ENCODE peak calls at places on chromosomes 12 and 14, in six cellular contexts. T is choroid plexus epithelial cell, B is heart left ventricle, E is astrocyte of the spinal cord, K is AG10803, M is fibroblast of pulmonary artery. I is an unnamed sample.
A peak's percentile ranks its signal among the peaks of the same experiment; 100 is the strongest.

GRCh38 chr12:72057330-72057911 is 118.8 kb downstream of the TPH2 start:
- DNase-seq in T (no peak), B (no peak), E (peak; percentile 1), K (no peak), M (peak; percentile 13), I (no peak)

GRCh38 chr12:119528241-119528640 is 65.3 kb upstream of the TMEM233 start:
- DNase-seq in T (peak; percentile 27), B (no peak), E (peak; percentile 3), K (no peak), M (peak; percentile 38), I (peak; percentile 27)

GRCh38 chr12:113720629-113721028 is 245.5 kb downstream of the RBM19 start:
- DNase-seq in T (no peak), B (no peak), E (no peak), K (no peak), M (no peak), I (no peak)

GRCh38 chr14:41606249-41607118 is at the start of gene LRFN5:
- DNase-seq in T (peak; percentile 46), B (peak; percentile 69), E (peak; percentile 54), K (peak; percentile 31), M (peak; percentile 59), I (peak; percentile 33)

GRCh38 chr14:68297871-68298468 is 478.4 kb downstream of the RAD51B start:
- DNase-seq in T (peak; percentile 52), B (no peak), E (peak; percentile 54), K (peak; percentile 69), M (peak; percentile 71), I (peak; percentile 56)

GRCh38 chr14:73784065-73784987 is 67.3 kb upstream of the PTGR2 start:
- DNase-seq in T (peak; percentile 74), B (no peak), E (peak; percentile 35), K (peak; percentile 85), M (peak; percentile 80), I (peak; percentile 82)

GRCh38 chr12:28035483-28035882 is 63.0 kb upstream of the PTHLH start:
- DNase-seq in T (peak; percentile 63), B (no peak), E (peak; percentile 63), K (peak; percentile 56), M (peak; percentile 66), I (peak; percentile 74)

GRCh38 chr14:65810326-65810725 is 397.8 kb downstream of the FUT8 start:
- DNase-seq in T (no peak), B (no peak), E (no peak), K (no peak), M (peak; percentile 40), I (no peak)

GRCh38 chr12:26878661-26879119 is 45.7 kb upstream of the ITPR2 start:
- DNase-seq in T (peak; percentile 26), B (peak; percentile 87), E (peak; percentile 24), K (peak; percentile 8), M (peak; percentile 84), I (peak; percentile 76)

GRCh38 chr14:24151404-24152080 is 4.2 kb downstream of the RNF31 start:
- DNase-seq in T (no peak), B (no peak), E (no peak), K (no peak), M (no peak), I (no peak)

GRCh38 chr12:115049617-115050016 is 365.6 kb upstream of the TBX3 start:
- DNase-seq in T (peak; percentile 32), B (no peak), E (peak; percentile 4), K (no peak), M (peak; percentile 40), I (peak; percentile 31)

GRCh38 chr12:108689314-108690190 is 41.8 kb downstream of the CORO1C start:
- DNase-seq in T (peak; percentile 78), B (no peak), E (peak; percentile 70), K (peak; percentile 52), M (peak; percentile 68), I (peak; percentile 59)

GRCh38 chr12:130719263-130719892 is 3.3 kb upstream of the RIMBP2 start:
- DNase-seq in T (no peak), B (no peak), E (no peak), K (no peak), M (no peak), I (no peak)

GRCh38 chr12:118512669-118513068 is 136.3 kb downstream of the SUDS3 start:
- DNase-seq in T (no peak), B (no peak), E (no peak), K (no peak), M (no peak), I (no peak)

GRCh38 chr14:67882973-67883372 is 63.4 kb downstream of the RAD51B start:
- DNase-seq in T (peak; percentile 5), B (no peak), E (no peak), K (no peak), M (no peak), I (no peak)

GRCh38 chr12:131832393-131833231 is 4.4 kb downstream of the MMP17 start:
- DNase-seq in T (peak; percentile 50), B (peak; percentile 81), E (no peak), K (peak; percentile 81), M (peak; percentile 66), I (peak; percentile 79)

GRCh38 chr12:109286652-109287051 is 22.4 kb downstream of the FOXN4 start:
- DNase-seq in T (no peak), B (no peak), E (no peak), K (no peak), M (no peak), I (no peak)

GRCh38 chr12:131152587-131152986 is 198.9 kb downstream of the ADGRD1 start:
- DNase-seq in T (no peak), B (no peak), E (no peak), K (no peak), M (no peak), I (no peak)

GRCh38 chr14:92615451-92615850 is 101.9 kb downstream of the RIN3 start:
- DNase-seq in T (no peak), B (no peak), E (no peak), K (no peak), M (no peak), I (no peak)

GRCh38 chr12:76255281-76255680 is 92.9 kb downstream of the BBS10 start:
- DNase-seq in T (no peak), B (no peak), E (no peak), K (no peak), M (no peak), I (no peak)

DNA sequence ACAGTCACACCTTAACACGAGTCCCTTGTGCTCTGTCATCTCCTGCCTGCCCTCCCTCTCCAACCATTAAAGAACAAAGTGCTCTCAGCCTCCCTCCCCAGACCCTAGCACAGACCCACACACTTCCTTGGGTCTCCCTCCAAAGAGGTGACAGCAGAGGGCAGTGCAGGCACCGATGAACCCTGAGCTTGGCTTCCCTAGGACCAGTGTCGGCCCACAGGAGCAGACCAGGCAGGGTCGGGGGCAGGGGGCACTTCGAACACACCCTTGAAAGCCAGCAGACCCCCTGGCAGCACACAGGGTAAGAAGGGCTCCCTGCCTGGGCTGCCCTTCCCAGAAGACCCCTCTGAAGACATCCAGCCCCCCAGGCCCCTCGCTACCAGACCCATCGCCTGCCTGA is 7.0 kb downstream of the CDK2AP1 start:
- DNase-seq in T (no peak), B (no peak), E (no peak), K (no peak), M (no peak), I (no peak)
- TF ChIP-seq CTCF in T (peak; percentile 37), B (no peak), E (peak; percentile 14), K (no peak), M (peak; percentile 21), I (no peak)

DNA sequence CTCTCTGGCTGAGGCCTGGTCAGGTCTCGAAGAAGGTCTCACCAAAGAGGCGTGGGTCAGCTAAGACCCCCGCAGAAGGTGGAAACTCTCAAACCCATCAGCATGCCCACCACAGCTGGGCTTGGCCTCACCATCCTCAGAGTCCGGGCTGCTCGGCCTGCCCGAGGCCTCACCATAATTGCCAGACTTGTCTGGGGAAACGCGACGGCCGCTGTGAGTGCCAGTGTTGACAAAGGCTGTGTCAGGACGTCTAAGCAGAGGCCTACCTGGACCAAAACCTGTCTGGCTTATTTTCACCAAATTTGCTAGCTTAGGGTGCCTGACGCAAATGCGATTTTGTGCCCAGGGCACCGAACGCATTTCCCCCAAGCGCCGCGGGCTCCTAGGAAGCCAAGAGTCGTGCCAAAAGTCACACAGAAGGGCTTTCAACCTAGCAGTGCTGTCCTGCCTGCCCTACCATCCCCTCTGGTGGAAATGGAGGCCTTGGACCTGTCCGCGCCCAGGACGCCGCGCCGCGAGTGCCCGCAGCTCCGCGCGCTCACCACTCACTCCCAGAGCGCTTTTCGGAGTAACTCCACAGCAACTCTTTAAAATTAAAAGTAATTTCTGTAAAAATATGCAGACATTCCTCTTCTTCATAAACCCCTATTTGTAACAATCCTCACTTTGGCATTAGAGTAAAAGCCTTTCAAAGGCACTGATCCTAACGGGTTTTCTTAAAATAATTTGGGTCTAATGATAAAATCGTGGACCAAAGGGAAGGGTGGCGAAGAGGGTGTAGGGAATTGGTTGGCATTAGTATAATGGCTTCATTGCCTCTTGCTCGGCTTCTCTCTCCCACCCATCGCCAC is 1.2 kb upstream of the ALX1 start:
- DNase-seq in T (no peak), B (peak; percentile 39), E (peak; percentile 19), K (no peak), M (no peak), I (no peak)
- H3K4me3 ChIP-seq in T (peak overlapping the region; percentile 84), B (no peak overlapping the region), E (no peak overlapping the region), K (no peak overlapping the region), M (no peak overlapping the region), I (no peak overlapping the region)

DNA sequence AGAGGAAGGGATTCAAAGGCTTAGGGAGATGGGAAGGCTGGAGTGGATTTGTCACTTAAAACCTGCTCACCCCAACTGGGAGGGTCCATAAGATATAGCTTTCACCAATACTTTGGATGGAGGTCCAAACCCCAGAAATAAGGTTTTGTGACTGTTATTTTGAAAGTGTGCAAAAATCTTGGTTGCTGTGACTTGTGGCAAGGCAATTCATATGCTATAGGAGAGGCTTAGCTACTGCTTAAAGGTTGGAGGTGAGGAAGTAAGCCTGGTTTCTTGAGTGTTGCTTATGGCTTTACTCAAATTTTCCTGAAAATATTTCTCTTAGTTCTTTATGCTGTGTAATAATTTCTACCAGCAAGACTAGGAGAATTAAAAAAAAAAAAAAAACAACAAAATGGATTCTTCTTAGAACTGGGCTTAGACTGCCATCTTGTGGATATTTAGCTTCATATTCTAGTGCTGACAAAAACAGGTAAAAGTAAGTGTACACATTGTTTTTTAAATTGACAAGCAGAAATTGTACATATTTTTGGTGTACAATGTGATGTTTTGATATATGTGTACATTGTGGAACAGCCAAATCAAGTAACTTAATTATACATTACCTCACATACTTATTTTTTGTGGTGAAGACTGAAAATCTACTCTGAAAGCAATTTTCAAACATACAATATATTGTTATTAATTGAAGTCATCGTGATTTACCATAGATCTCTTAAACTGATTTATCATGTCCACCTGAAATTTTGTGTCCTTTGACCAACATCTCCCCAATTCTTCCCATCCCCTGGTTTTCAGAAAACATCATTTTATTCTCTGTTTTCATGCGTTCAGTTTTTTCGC is 23.0 kb downstream of the PDE6H start:
- DNase-seq in T (peak; percentile 89), B (no peak), E (peak; percentile 74), K (peak; percentile 70), M (peak; percentile 92), I (peak; percentile 91)
- TF ChIP-seq CTCF in T (peak; percentile 65), B (peak; percentile 72), E (peak; percentile 52), K (peak; percentile 73), M (peak; percentile 60), I (peak; percentile 61)

GRCh38 chr12:9864913-9865675 is 4.1 kb downstream of the CLEC2B start:
- DNase-seq in T (no peak), B (no peak), E (no peak), K (no peak), M (no peak), I (no peak)

GRCh38 chr12:9867531-9867930 is 1.6 kb downstream of the CLEC2B start:
- DNase-seq in T (no peak), B (no peak), E (no peak), K (no peak), M (no peak), I (peak; percentile 5)

GRCh38 chr12:9868951-9869306 is 225 bp downstream of the CLEC2B start:
- DNase-seq in T (no peak), B (no peak), E (peak; percentile 14), K (no peak), M (peak; percentile 10), I (no peak)

GRCh38 chr12:9868271-9868815 is 811 bp downstream of the CLEC2B start:
- DNase-seq in T (peak; percentile 29), B (no peak), E (no peak), K (no peak), M (no peak), I (peak; percentile 7)

GRCh38 chr12:9866786-9867379 is 2.3 kb downstream of the CLEC2B start:
- DNase-seq in T (no peak), B (no peak), E (no peak), K (no peak), M (no peak), I (no peak)
- H3K4me3 ChIP-seq in T (peak overlapping the region; percentile 51), B (peak overlapping the region; percentile 60), E (no peak overlapping the region), K (peak overlapping the region; percentile 33), M (no peak overlapping the region), I (no peak overlapping the region)

I was measured in fibroblast of the aortic adventitia.